ENCODE peak calls at places on chromosomes 7 and 10, in five cellular contexts. Z is A673; A is naive thymus-derived CD4-positive, alpha-beta T cell; Y is tibial artery; O is HCT116. P is an unnamed sample.

GRCh38 chr7:45686441-45687184 is 112.4 kb downstream of the ADCY1 start:
- DNase-seq in Y (no peak), O (no peak), A (no peak), Z (no peak), P (no peak)

GRCh38 chr7:1377111-1377909 is 82.0 kb downstream of the MICALL2 start:
- DNase-seq in O (no peak), A (no peak), Z (no peak), Y (no peak), P (no peak)

GRCh38 chr10:74371696-74372095 is 220.7 kb downstream of the ADK start:
- DNase-seq in Y (no peak), Z (no peak), A (no peak), O (no peak), P (no peak)

GRCh38 chr7:94042381-94042780 is 38.2 kb upstream of the BET1 start:
- DNase-seq in A (no peak), Z (no peak), Y (no peak), O (no peak), P (no peak)

GRCh38 chr7:38932509-38933168 is 23.6 kb upstream of the VPS41 start:
- DNase-seq in O (peak; percentile 55), Z (peak; percentile 68), A (no peak), Y (peak; percentile 49), P (peak; percentile 63)

GRCh38 chr7:92584953-92585352 is 5.2 kb downstream of the FAM133B start:
- DNase-seq in Z (peak; percentile 20), A (peak; percentile 33), O (no peak), Y (no peak), P (no peak)

GRCh38 chr10:86929445-86929844 is 28.0 kb downstream of the MMRN2 start:
- DNase-seq in Z (no peak), A (no peak), O (no peak), Y (no peak), P (no peak)

GRCh38 chr7:33237034-33237433 is 107.7 kb downstream of the BBS9 start:
- DNase-seq in O (no peak), Z (no peak), A (no peak), Y (no peak), P (no peak)

GRCh38 chr10:11493646-11494045 is 117.8 kb downstream of the USP6NL start:
- DNase-seq in Z (no peak), O (no peak), Y (no peak), A (no peak), P (no peak)

GRCh38 chr10:11491087-11491486 is 120.4 kb downstream of the USP6NL start:
- DNase-seq in Y (no peak), O (no peak), A (no peak), Z (no peak), P (no peak)

GRCh38 chr10:11488126-11488525 is 123.3 kb downstream of the USP6NL start:
- DNase-seq in Y (no peak), Z (no peak), O (no peak), A (no peak), P (no peak)

GRCh38 chr10:11489591-11489990 is 121.9 kb downstream of the USP6NL start:
- DNase-seq in Y (no peak), A (no peak), Z (no peak), O (no peak), P (no peak)
- H3K36me3 ChIP-seq in Y (peaks cover 28% of the 10 kb centered on the region), A (no peaks in the 10 kb centered on the region), Z (peaks cover 27% of the 10 kb centered on the region), O (no peaks in the 10 kb centered on the region), P (peaks cover 7% of the 10 kb centered on the region)

DNA sequence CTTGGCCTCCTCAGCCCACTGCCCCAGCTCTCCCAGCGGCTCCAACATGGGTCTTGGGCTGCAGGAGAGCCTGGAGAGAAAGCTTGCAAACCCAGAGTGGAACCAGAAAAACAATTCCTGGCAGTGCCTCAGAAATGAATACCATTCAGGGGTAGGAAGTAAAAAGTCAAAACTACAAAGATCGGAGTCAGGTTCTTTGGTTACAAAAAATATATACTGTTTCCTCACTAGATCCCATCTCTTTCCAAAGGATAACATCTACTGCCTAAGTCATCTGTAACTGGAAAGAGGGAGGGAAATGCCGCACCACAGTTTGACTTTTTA is 14.9 kb downstream of the CREB3L2 start:
- DNase-seq in A (no peak), Y (no peak), O (no peak), Z (no peak), P (no peak)
- H3K4me1 ChIP-seq in A (no peaks in the 10 kb centered on the region), Y (peaks cover 7% of the 10 kb centered on the region), O (no peaks in the 10 kb centered on the region), Z (no peaks in the 10 kb centered on the region), P (peaks cover 98% of the 10 kb centered on the region)

GRCh38 chr10:79306644-79307220 is 40.5 kb upstream of the PPIF start:
- DNase-seq in Y (no peak), O (no peak), Z (no peak), A (no peak), P (peak; percentile 7)

GRCh38 chr10:79304479-79305087 is 42.7 kb upstream of the PPIF start:
- DNase-seq in A (no peak), Z (no peak), Y (no peak), O (no peak), P (peak; percentile 3)

GRCh38 chr10:79308016-79308415 is 39.3 kb upstream of the PPIF start:
- DNase-seq in O (no peak), Z (no peak), Y (no peak), A (no peak), P (peak; percentile 1)

GRCh38 chr10:79305515-79305914 is 41.8 kb upstream of the PPIF start:
- DNase-seq in Z (no peak), O (no peak), A (no peak), Y (no peak), P (no peak)

DNA sequence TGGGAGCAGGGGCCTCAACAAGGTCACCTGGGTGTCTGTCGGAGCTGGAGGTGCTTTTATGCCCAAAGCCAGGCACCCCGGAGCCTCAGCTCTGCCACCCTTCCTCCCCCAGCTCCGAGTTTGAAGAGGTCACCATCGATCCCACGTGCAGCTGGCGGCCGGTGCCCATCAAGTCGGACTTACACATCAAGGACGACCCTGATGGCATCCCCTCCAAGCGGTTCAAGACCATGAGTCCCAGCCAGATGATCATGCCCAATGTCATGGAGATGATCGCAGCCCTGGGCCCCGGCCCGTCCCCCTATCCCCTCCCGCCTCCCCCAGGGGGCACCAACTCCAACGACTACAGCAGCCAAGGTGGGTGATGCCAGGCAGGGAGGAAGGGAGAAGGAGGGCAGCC is 41.3 kb upstream of the PPIF start:
- DNase-seq in A (no peak), Z (no peak), Y (no peak), O (no peak), P (peak; percentile 14)
- H3K36me3 ChIP-seq in A (peaks cover 5% of the 10 kb centered on the region), Z (peaks cover 14% of the 10 kb centered on the region), Y (peaks cover 100% of the 10 kb centered on the region), O (peaks cover 3% of the 10 kb centered on the region), P (peaks cover 93% of the 10 kb centered on the region)

DNA sequence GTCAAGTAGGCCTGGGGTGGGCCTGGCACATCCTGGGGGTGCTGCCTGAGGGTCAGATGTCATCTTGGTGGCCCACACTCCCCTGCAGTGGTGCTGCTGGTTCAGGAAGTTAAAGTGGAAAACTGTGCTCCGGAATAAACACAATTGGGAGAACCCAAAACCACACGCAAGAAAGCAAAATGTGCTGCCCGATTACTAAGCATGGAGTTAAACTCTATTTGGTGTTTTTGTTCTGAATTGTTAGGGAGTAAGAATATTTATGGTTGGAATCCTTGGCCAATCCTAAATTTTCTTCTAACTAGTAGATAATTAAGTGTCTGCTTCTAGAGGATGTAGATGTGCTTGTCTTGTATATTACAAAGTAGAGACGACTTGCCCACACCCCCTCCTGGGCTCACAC is 131.4 kb downstream of the MGMT start:
- DNase-seq in Y (no peak), O (no peak), Z (no peak), A (no peak), P (no peak)
- H3K4me1 ChIP-seq in Y (no peaks in the 10 kb centered on the region), O (no peaks in the 10 kb centered on the region), Z (no peaks in the 10 kb centered on the region), A (no peaks in the 10 kb centered on the region), P (no peaks in the 10 kb centered on the region)

GRCh38 chr10:88853155-88853554 is 1.5 kb upstream of the ANKRD22 start:
- DNase-seq in Y (no peak), Z (no peak), O (no peak), A (no peak), P (no peak)

GRCh38 chr10:88858493-88858892 is 6.8 kb upstream of the ANKRD22 start:
- DNase-seq in Z (no peak), A (no peak), Y (no peak), O (no peak), P (no peak)
- H3K36me3 ChIP-seq in Z (no peaks in the 10 kb centered on the region), A (no peaks in the 10 kb centered on the region), Y (no peaks in the 10 kb centered on the region), O (no peaks in the 10 kb centered on the region), P (no peaks in the 10 kb centered on the region)